ENCODE peak calls at places on chromosomes 6 and 20, in seven cellular contexts. O is GM13976; E is dorsolateral prefrontal cortex; V is AG04450; N is SJSA1; H is EH; T is naive thymus-derived CD8-positive, alpha-beta T cell. M is an unnamed sample.

GRCh38 chr6:39558079-39558478 is 167.1 kb downstream of the KIF6 start:
- DNase-seq in O (no peak), E (no peak), V (no peak), N (no peak), H (no peak), T (no peak), M (no peak)

GRCh38 chr6:142013286-142013685 is 119.4 kb upstream of the GJE1 start:
- DNase-seq in O (no peak), E (no peak), V (peak; percentile 37), N (peak; percentile 89), H (peak; percentile 94), T (no peak), M (no peak)

GRCh38 chr6:153392156-153392555 is 261.1 kb upstream of the RGS17 start:
- DNase-seq in O (no peak), E (no peak), V (no peak), N (no peak), H (no peak), T (no peak), M (no peak)

GRCh38 chr20:9144643-9145042 is 75.8 kb downstream of the PLCB4 start:
- DNase-seq in O (no peak), E (no peak), V (no peak), N (no peak), H (no peak), T (no peak), M (no peak)

GRCh38 chr6:156021746-156022396 is 566.2 kb upstream of the NOX3 start:
- DNase-seq in O (no peak), E (no peak), V (no peak), N (no peak), H (peak; percentile 88), T (no peak), M (no peak)

GRCh38 chr20:34171640-34172039 is 59.6 kb upstream of the EIF2S2 start:
- DNase-seq in O (no peak), E (no peak), V (no peak), N (no peak), H (no peak), T (no peak), M (no peak)

GRCh38 chr6:31742894-31743293 is 3.1 kb downstream of the MSH5 start:
- DNase-seq in O (no peak), E (no peak), V (no peak), N (no peak), H (no peak), T (no peak), M (no peak)

GRCh38 chr6:40661726-40662125 is 74.6 kb upstream of the LRFN2 start:
- DNase-seq in O (no peak), E (no peak), V (no peak), N (no peak), H (no peak), T (no peak), M (no peak)

GRCh38 chr6:82013561-82014275 is 233.8 kb downstream of the IBTK start:
- DNase-seq in O (no peak), E (no peak), V (no peak), N (peak; percentile 34), H (peak; percentile 87), T (no peak), M (no peak)

GRCh38 chr20:48448601-48449384 is 379.0 kb downstream of the PREX1 start:
- DNase-seq in O (peak; percentile 50), E (peak; percentile 63), V (no peak), N (no peak), H (peak; percentile 8), T (no peak), M (no peak)

GRCh38 chr20:4017051-4017702 is 1.8 kb upstream of the RNF24 start:
- DNase-seq in O (no peak), E (no peak), V (no peak), N (no peak), H (no peak), T (no peak), M (no peak)

GRCh38 chr6:14132244-14133220 is 15.0 kb downstream of the CD83 start:
- DNase-seq in O (no peak), E (no peak), V (no peak), N (no peak), H (no peak), T (no peak), M (no peak)

GRCh38 chr6:47495954-47496545 is 18.5 kb downstream of the CD2AP start:
- DNase-seq in O (no peak), E (no peak), V (no peak), N (no peak), H (no peak), T (no peak), M (no peak)

GRCh38 chr6:134519456-134519855 is 201.5 kb upstream of the SGK1 start:
- DNase-seq in O (peak; percentile 23), E (no peak), V (no peak), N (no peak), H (peak; percentile 44), T (peak; percentile 30), M (peak; percentile 44)

GRCh38 chr6:121666809-121667208 is 231.4 kb downstream of the GJA1 start:
- DNase-seq in O (no peak), E (no peak), V (peak; percentile 54), N (peak; percentile 76), H (peak; percentile 88), T (no peak), M (no peak)

GRCh38 chr6:46989384-46989783 is 52.7 kb downstream of the ADGRF1 start:
- DNase-seq in O (no peak), E (no peak), V (no peak), N (no peak), H (no peak), T (no peak), M (no peak)

GRCh38 chr20:44651507-44652373 is at the start of gene ADA:
- DNase-seq in O (peak; percentile 73), E (no peak), V (no peak), N (peak; percentile 66), H (peak; percentile 68), T (peak; percentile 46), M (peak; percentile 43)

GRCh38 chr6:24139080-24139479 is 13.1 kb downstream of the NRSN1 start:
- DNase-seq in O (no peak), E (no peak), V (no peak), N (no peak), H (no peak), T (no peak), M (no peak)

GRCh38 chr6:159267165-159267564 is 98.0 kb downstream of the FNDC1 start:
- DNase-seq in O (no peak), E (no peak), V (no peak), N (peak; percentile 24), H (no peak), T (no peak), M (peak; percentile 14)

GRCh38 chr6:128731249-128732165 is 151.4 kb upstream of the LAMA2 start:
- DNase-seq in O (no peak), E (no peak), V (peak; percentile 27), N (peak; percentile 22), H (peak; percentile 69), T (peak; percentile 20), M (no peak)

GRCh38 chr6:87879144-87879861 is 168.3 kb upstream of the SPACA1 start:
- DNase-seq in O (no peak), E (no peak), V (no peak), N (no peak), H (no peak), T (no peak), M (peak; percentile 77)

GRCh38 chr6:138909511-138909910 is 78.5 kb downstream of the REPS1 start:
- DNase-seq in O (no peak), E (no peak), V (no peak), N (no peak), H (no peak), T (no peak), M (no peak)

GRCh38 chr6:168355716-168356522 is 36.3 kb upstream of the DACT2 start:
- DNase-seq in O (no peak), E (no peak), V (no peak), N (no peak), H (no peak), T (no peak), M (no peak)

GRCh38 chr6:3363296-3364025 is 93.4 kb downstream of the SLC22A23 start:
- DNase-seq in O (no peak), E (no peak), V (no peak), N (no peak), H (no peak), T (no peak), M (no peak)

GRCh38 chr20:19973920-19974620 is 43.1 kb upstream of the NAA20 start:
- DNase-seq in O (no peak), E (peak; percentile 58), V (no peak), N (no peak), H (peak; percentile 81), T (no peak), M (no peak)

GRCh38 chr6:7254980-7255825 is 57.8 kb downstream of the SSR1 start:
- DNase-seq in O (no peak), E (peak; percentile 25), V (no peak), N (no peak), H (no peak), T (no peak), M (no peak)

GRCh38 chr20:16147916-16148315 is 425.3 kb downstream of the KIF16B start:
- DNase-seq in O (no peak), E (no peak), V (no peak), N (no peak), H (no peak), T (no peak), M (no peak)

GRCh38 chr6:140871911-140872310 is 1260.8 kb upstream of the GJE1 start:
- DNase-seq in O (no peak), E (no peak), V (no peak), N (no peak), H (peak; percentile 82), T (no peak), M (no peak)

GRCh38 chr6:127146935-127147334 is 28.5 kb downstream of the RSPO3 start:
- DNase-seq in O (no peak), E (no peak), V (peak; percentile 32), N (peak; percentile 82), H (peak; percentile 85), T (no peak), M (no peak)

GRCh38 chr20:9156529-9157280 is 87.8 kb downstream of the PLCB4 start:
- DNase-seq in O (no peak), E (no peak), V (no peak), N (no peak), H (no peak), T (no peak), M (no peak)

GRCh38 chr20:51554538-51555165 is 12.1 kb upstream of the NFATC2 start:
- DNase-seq in O (no peak), E (no peak), V (no peak), N (no peak), H (peak; percentile 90), T (no peak), M (no peak)

GRCh38 chr6:158654498-158654897 is 4.6 kb downstream of the SYTL3 start:
- DNase-seq in O (no peak), E (peak; percentile 60), V (no peak), N (peak; percentile 92), H (peak; percentile 96), T (no peak), M (no peak)